ENCODE peak calls at places on chromosomes 2 and 18, in ten cellular contexts. L is ovary; H is mesendoderm; I is right cardiac atrium; Y is right lobe of liver; S is small intestine; R is breast epithelium; O is stomach; T is endodermal cell; K is CD4-positive, alpha-beta memory T cell. N is an unnamed sample.

GRCh38 chr18:77433076-77433475 is 183.4 kb downstream of the GALR1 start:
- DNase-seq in O (no peak), I (no peak), S (no peak), K (no peak), R (no peak), H (no peak), Y (no peak), T (no peak), L (no peak), N (no peak)

GRCh38 chr2:33457588-33458247 is 18.7 kb upstream of the RASGRP3 start:
- DNase-seq in H (peak), T (peak), R (no peak), K (no peak), S (no peak), I (peak), Y (peak), L (no peak), O (no peak), N (no peak)

GRCh38 chr2:98867539-98868309 is 68.3 kb downstream of the CRACDL start:
- DNase-seq in S (peak), R (no peak), H (no peak), O (no peak), K (no peak), T (no peak), L (no peak), Y (no peak), I (no peak), N (no peak)

GRCh38 chr2:64474200-64474630 is 20.3 kb downstream of the LGALSL start:
- DNase-seq in T (no peak), K (no peak), O (no peak), H (no peak), R (no peak), L (no peak), I (no peak), Y (no peak), S (no peak), N (no peak)

GRCh38 chr2:173874899-173875247 is 90.3 kb downstream of the SP3 start:
- DNase-seq in S (no peak), K (no peak), R (no peak), T (no peak), I (no peak), Y (peak), H (no peak), L (no peak), O (no peak), N (no peak)

GRCh38 chr2:190379249-190379964 is 28.7 kb upstream of the MFSD6 start:
- DNase-seq in L (no peak), T (no peak), S (no peak), K (no peak), I (no peak), O (peak), H (no peak), R (no peak), Y (no peak), N (no peak)

GRCh38 chr2:9708683-9709538 is 78.1 kb upstream of the YWHAQ start:
- DNase-seq in R (no peak), L (no peak), H (no peak), Y (no peak), S (no peak), K (no peak), O (no peak), T (no peak), I (no peak), N (no peak)

GRCh38 chr2:109156052-109156451 is 27.0 kb downstream of the SH3RF3 start:
- DNase-seq in L (no peak), T (no peak), I (no peak), Y (no peak), S (no peak), O (no peak), H (peak), K (no peak), R (no peak), N (no peak)

GRCh38 chr18:79439201-79440023 is 43.7 kb downstream of the NFATC1 start:
- DNase-seq in K (peak), H (no peak), I (no peak), Y (no peak), R (no peak), L (no peak), S (no peak), T (no peak), O (no peak), N (no peak)

GRCh38 chr2:183037281-183037659 is 987 bp downstream of the NCKAP1 start:
- DNase-seq in I (no peak), Y (no peak), R (no peak), K (no peak), T (no peak), L (no peak), O (no peak), H (peak), S (peak), N (no peak)

GRCh38 chr2:217858519-217859466 is 144.0 kb downstream of the TNS1 start:
- DNase-seq in S (peak), I (peak), O (peak), L (peak), K (no peak), T (peak), Y (no peak), R (no peak), H (peak), N (peak)

GRCh38 chr2:23199115-23199918 is 185.7 kb upstream of the KLHL29 start:
- DNase-seq in O (no peak), L (no peak), I (no peak), R (no peak), Y (peak), K (no peak), S (peak), H (peak), T (peak), N (no peak)

GRCh38 chr18:65934874-65935273 is 184.1 kb downstream of the CDH7 start:
- DNase-seq in H (no peak), S (no peak), K (no peak), R (no peak), L (no peak), T (no peak), I (no peak), O (no peak), Y (no peak), N (no peak)

GRCh38 chr2:161068670-161069069 is 91.6 kb upstream of the TANK start:
- DNase-seq in Y (no peak), O (no peak), H (no peak), S (no peak), K (no peak), T (no peak), I (no peak), L (no peak), R (no peak), N (no peak)

GRCh38 chr2:47172156-47172921 is 17.2 kb upstream of the STPG4 start:
- DNase-seq in S (peak), O (no peak), R (no peak), T (no peak), K (no peak), Y (no peak), I (no peak), L (no peak), H (no peak), N (no peak)

GRCh38 chr2:47601518-47602015 is 181.4 kb upstream of the MSH6 start:
- DNase-seq in L (no peak), T (no peak), I (no peak), H (no peak), S (no peak), K (no peak), Y (no peak), O (no peak), R (no peak), N (no peak)

GRCh38 chr2:24893934-24894333 is 26.1 kb downstream of the ADCY3 start:
- DNase-seq in L (no peak), R (no peak), O (no peak), T (no peak), I (no peak), H (no peak), Y (no peak), K (no peak), S (peak), N (no peak)

GRCh38 chr2:174663572-174663971 is 66.0 kb upstream of the WIPF1 start:
- DNase-seq in H (no peak), T (no peak), R (no peak), S (no peak), Y (no peak), O (no peak), K (no peak), I (no peak), L (no peak), N (no peak)

GRCh38 chr18:47558110-47558750 is 306.8 kb upstream of the SKOR2 start:
- DNase-seq in O (no peak), H (no peak), I (no peak), L (no peak), Y (no peak), S (no peak), T (peak), K (no peak), R (no peak), N (no peak)

GRCh38 chr18:31066267-31066666 is 23.7 kb upstream of the DSC3 start:
- DNase-seq in O (no peak), L (no peak), T (no peak), S (no peak), I (no peak), H (no peak), K (no peak), R (no peak), Y (no peak), N (no peak)

GRCh38 chr2:72980535-72981217 is 63.4 kb downstream of the EMX1 start:
- DNase-seq in H (peak), R (no peak), O (no peak), I (no peak), K (no peak), L (no peak), Y (no peak), T (no peak), S (no peak), N (peak)

GRCh38 chr18:3384664-3385189 is 65.2 kb upstream of the TGIF1 start:
- DNase-seq in R (no peak), H (no peak), I (no peak), L (no peak), T (no peak), K (no peak), S (no peak), Y (peak), O (no peak), N (no peak)

GRCh38 chr2:12990523-12990922 is 273.8 kb downstream of the TRIB2 start:
- DNase-seq in R (no peak), K (no peak), S (no peak), H (no peak), I (no peak), T (no peak), O (no peak), Y (no peak), L (no peak), N (no peak)

GRCh38 chr2:207141381-207141780 is 24.4 kb downstream of the KLF7 start:
- DNase-seq in I (no peak), K (no peak), H (no peak), Y (no peak), L (no peak), T (no peak), S (no peak), R (no peak), O (no peak), N (no peak)

GRCh38 chr2:28155627-28156026 is 237.0 kb upstream of the FOSL2 start:
- DNase-seq in K (no peak), H (peak), L (no peak), O (no peak), R (no peak), S (no peak), T (peak), Y (no peak), I (no peak), N (no peak)

GRCh38 chr18:13221821-13222220 is 3.3 kb downstream of the LDLRAD4 start:
- DNase-seq in K (no peak), L (no peak), I (peak), O (no peak), Y (peak), S (peak), T (no peak), R (no peak), H (no peak), N (peak)

GRCh38 chr18:58241877-58242276 is 197.9 kb downstream of the NEDD4L start:
- DNase-seq in L (no peak), R (no peak), S (no peak), O (no peak), K (no peak), Y (no peak), H (no peak), I (peak), T (no peak), N (no peak)

GRCh38 chr2:138116456-138116855 is 152.2 kb downstream of the HNMT start:
- DNase-seq in R (no peak), O (no peak), K (no peak), I (no peak), H (no peak), Y (no peak), T (no peak), S (no peak), L (no peak), N (no peak)

GRCh38 chr2:64637000-64637628 is 16.6 kb downstream of the SERTAD2 start:
- DNase-seq in Y (no peak), S (no peak), R (no peak), H (no peak), K (no peak), O (no peak), L (no peak), I (no peak), T (no peak), N (no peak)

GRCh38 chr2:209977386-209978239 is 24.8 kb upstream of the RPE start:
- DNase-seq in L (no peak), Y (no peak), O (no peak), I (no peak), T (no peak), R (no peak), H (peak), K (no peak), S (peak), N (no peak)

GRCh38 chr2:27707462-27708256 is 44.0 kb downstream of the SLC4A1AP start:
- DNase-seq in S (no peak), Y (no peak), K (no peak), H (no peak), I (no peak), T (no peak), R (no peak), O (no peak), L (peak), N (no peak)

GRCh38 chr18:9522952-9523351 is 47.6 kb downstream of the RALBP1 start:
- DNase-seq in S (no peak), I (no peak), T (no peak), Y (no peak), H (no peak), R (no peak), O (no peak), L (no peak), K (no peak), N (no peak)

GRCh38 chr18:9521770-9522169 is 46.5 kb downstream of the RALBP1 start:
- DNase-seq in O (no peak), L (no peak), K (no peak), T (no peak), Y (no peak), I (no peak), H (no peak), S (peak), R (no peak), N (no peak)

GRCh38 chr18:9531791-9532410 is 56.6 kb downstream of the RALBP1 start:
- DNase-seq in K (no peak), O (no peak), S (no peak), R (no peak), L (no peak), T (no peak), I (no peak), Y (no peak), H (peak), N (no peak)

GRCh38 chr18:9530226-9531009 is 55.1 kb downstream of the RALBP1 start:
- DNase-seq in H (no peak), Y (no peak), R (no peak), L (no peak), T (no peak), I (no peak), K (no peak), S (no peak), O (no peak), N (no peak)

GRCh38 chr18:9526458-9526857 is 51.1 kb downstream of the RALBP1 start:
- DNase-seq in L (no peak), T (no peak), O (no peak), S (no peak), K (no peak), I (no peak), Y (no peak), H (peak), R (no peak), N (no peak)
- H3K27ac ChIP-seq in L (no peak), T (no peak), O (no peak), S (no peak), K (no peak), I (no peak), Y (no peak), H (no peak), R (no peak), N (no peak)

GRCh38 chr2:159573846-159574245 is 42.5 kb downstream of the BAZ2B start:
- DNase-seq in R (no peak), O (no peak), I (no peak), Y (no peak), H (no peak), T (no peak), K (peak), L (no peak), S (no peak), N (no peak)

GRCh38 chr2:159571540-159572260 is 44.6 kb downstream of the BAZ2B start:
- DNase-seq in Y (no peak), S (no peak), L (no peak), T (no peak), I (no peak), R (no peak), H (no peak), K (no peak), O (no peak), N (no peak)

GRCh38 chr2:159573294-159573693 is 43.1 kb downstream of the BAZ2B start:
- DNase-seq in I (no peak), H (no peak), Y (no peak), T (no peak), K (no peak), S (peak), R (no peak), O (no peak), L (no peak), N (no peak)

GRCh38 chr2:159574246-159574645 is 42.1 kb downstream of the BAZ2B start:
- DNase-seq in S (no peak), R (no peak), H (no peak), I (no peak), Y (no peak), T (no peak), O (no peak), K (no peak), L (no peak), N (no peak)

DNA sequence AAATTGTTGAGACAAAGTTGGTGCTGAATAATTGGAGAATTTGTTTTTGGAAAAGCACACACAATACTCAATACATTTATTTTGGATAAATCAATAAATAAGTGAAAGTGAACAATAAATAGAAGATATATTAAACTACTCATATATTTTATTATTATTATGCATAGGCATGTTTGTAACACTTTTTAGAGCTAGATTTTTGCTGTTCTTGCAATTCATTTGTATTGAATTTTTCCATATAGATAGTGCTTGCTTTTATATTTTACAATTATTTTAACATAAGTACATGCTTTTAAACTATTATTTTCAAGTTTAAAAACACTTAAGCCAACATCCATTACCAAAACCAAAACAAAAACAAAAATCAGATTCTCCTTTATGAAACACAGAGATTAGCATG is 43.9 kb downstream of the BAZ2B start:
- DNase-seq in I (no peak), T (no peak), S (no peak), O (no peak), H (no peak), R (no peak), L (no peak), K (no peak), Y (no peak), N (no peak)
- H3K27ac ChIP-seq in I (no peak), T (no peak), S (no peak), O (no peak), H (no peak), R (no peak), L (no peak), K (no peak), Y (no peak), N (no peak)

DNA sequence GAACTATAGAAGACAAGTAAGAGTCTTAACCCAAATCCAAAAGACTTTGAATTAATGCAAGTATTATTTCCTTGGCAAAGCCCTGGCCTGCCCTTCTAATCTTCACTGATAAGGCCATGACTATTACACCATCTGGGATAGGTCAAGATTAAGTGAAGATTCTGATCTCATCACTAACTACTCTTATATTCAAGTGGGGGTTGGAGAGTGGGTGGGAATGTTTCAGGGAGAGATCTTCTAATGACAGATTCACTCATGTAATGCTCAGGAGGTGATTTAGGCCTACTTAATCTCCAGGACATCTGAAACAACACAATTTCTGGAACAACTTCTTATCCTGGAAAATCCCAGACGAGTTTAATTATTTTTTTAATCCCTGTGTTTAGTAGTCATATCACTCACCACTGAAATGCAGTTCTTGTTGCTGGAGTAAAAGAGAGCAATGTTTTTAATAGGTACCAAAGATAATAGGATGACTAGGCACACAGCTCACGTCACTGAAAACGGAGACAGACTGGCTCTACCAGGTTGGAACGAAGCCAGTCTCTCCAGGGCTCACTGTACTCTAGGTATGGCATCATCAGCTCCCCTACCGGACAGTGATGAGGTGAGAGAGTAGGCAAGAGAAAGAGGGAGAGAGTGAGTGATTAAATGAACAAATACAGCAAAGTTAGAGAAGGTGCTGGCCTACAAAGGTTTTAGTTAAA is 133.1 kb downstream of the NCKAP5 start:
- DNase-seq in R (peak), S (peak), Y (no peak), K (no peak), I (peak), H (peak), O (no peak), T (no peak), L (no peak), N (no peak)
- H3K27ac ChIP-seq in R (no peak), S (no peak), Y (no peak), K (no peak), I (no peak), H (no peak), O (no peak), T (no peak), L (no peak), N (no peak)

GRCh38 chr2:31334311-31335026 is 80.1 kb downstream of the XDH start:
- DNase-seq in L (no peak), R (no peak), S (no peak), K (no peak), I (no peak), O (no peak), H (no peak), T (no peak), Y (no peak), N (no peak)

GRCh38 chr2:31333527-31334183 is 80.9 kb downstream of the XDH start:
- DNase-seq in O (peak), T (peak), H (peak), R (peak), I (peak), S (peak), K (peak), Y (peak), L (peak), N (peak)

GRCh38 chr2:31332521-31332920 is 82.0 kb downstream of the XDH start:
- DNase-seq in O (no peak), S (no peak), T (no peak), K (no peak), L (no peak), R (no peak), H (no peak), I (no peak), Y (no peak), N (no peak)

GRCh38 chr2:31331156-31331555 is 83.4 kb downstream of the XDH start:
- DNase-seq in S (no peak), L (no peak), O (no peak), T (no peak), Y (no peak), K (no peak), I (no peak), R (no peak), H (no peak), N (no peak)

GRCh38 chr2:31333046-31333445 is 81.5 kb downstream of the XDH start:
- DNase-seq in T (no peak), Y (no peak), H (no peak), R (no peak), S (no peak), I (no peak), K (no peak), O (no peak), L (no peak), N (no peak)
- H3K27ac ChIP-seq in T (no peak), Y (peak), H (no peak), R (no peak), S (no peak), I (no peak), K (no peak), O (no peak), L (no peak), N (no peak)

DNA sequence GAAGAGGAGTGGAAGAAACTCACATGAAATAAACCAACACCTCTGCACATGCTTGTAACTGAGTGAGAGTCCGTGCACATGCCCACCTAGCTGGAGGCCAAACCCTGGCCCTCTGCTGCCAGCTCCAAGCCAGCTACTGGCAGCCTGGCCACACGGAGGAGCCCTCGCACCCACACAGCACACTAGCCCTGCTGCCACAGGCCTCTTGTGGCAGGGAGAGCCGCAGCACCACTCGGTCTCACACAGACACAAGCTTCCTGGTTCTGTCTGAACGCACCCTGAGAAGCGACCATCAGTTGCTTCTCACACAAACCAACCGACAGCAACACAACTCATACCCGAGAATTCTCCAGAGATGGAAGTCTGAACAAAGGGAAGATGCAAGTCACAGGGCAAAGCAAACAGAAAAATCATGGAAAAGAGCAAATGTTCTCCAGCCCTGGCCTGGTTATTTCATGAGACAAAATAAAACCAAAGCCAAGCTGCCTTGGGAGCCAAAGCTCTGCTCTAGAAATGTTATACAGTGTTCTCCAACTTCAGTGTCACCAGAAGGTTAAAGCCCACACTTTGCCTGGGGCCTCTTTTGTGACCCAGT is 65.1 kb downstream of the FBXO15 start:
- DNase-seq in S (peak), K (peak), R (no peak), Y (no peak), I (peak), T (peak), O (peak), L (no peak), H (peak), N (no peak)
- H3K27ac ChIP-seq in S (no peak), K (peak), R (no peak), Y (no peak), I (no peak), T (peak), O (no peak), L (no peak), H (no peak), N (no peak)

N was measured in kidney.